ENCODE peak calls at places on chromosomes 12 and 14, in ten cellular contexts. T is astrocyte, C is BE2C, E is tibial artery, S is K562, X is fibroblast of pulmonary artery, K is mammary epithelial cell, Q is HL-60, F is kidney epithelial cell, I is left ventricle myocardium inferior. R is an unnamed sample.

GRCh38 chr12:46546634-46547273 is 174.2 kb upstream of the SLC38A2 start:
- DNase-seq in S (no peak), Q (no peak), C (no peak), I (no peak), F (no peak), K (peak), E (no peak), T (peak), X (no peak), R (peak)

GRCh38 chr14:36065831-36066230 is 110.7 kb downstream of the PTCSC3 start:
- DNase-seq in K (no peak), X (no peak), I (no peak), T (no peak), F (no peak), E (no peak), Q (no peak), S (no peak), C (no peak), R (no peak)

GRCh38 chr12:28851781-28852180 is 297.3 kb upstream of the FAR2 start:
- DNase-seq in T (peak), K (no peak), I (no peak), F (peak), X (no peak), S (no peak), E (no peak), C (no peak), Q (no peak), R (no peak)

GRCh38 chr12:109439181-109439580 is 37.9 kb downstream of the KCTD10 start:
- DNase-seq in I (no peak), F (no peak), E (no peak), Q (no peak), C (no peak), S (no peak), T (no peak), K (no peak), X (no peak), R (no peak)

GRCh38 chr12:58529114-58529665 is 391.1 kb downstream of the LRIG3 start:
- DNase-seq in C (no peak), K (peak), X (peak), F (no peak), S (no peak), T (peak), I (no peak), E (no peak), Q (no peak), R (peak)

GRCh38 chr14:72801381-72801812 is 92.5 kb downstream of the DPF3 start:
- DNase-seq in S (no peak), K (peak), E (no peak), T (peak), Q (no peak), I (no peak), F (peak), X (peak), C (no peak), R (peak)

GRCh38 chr12:101794574-101794973 is 36.2 kb downstream of the GNPTAB start:
- DNase-seq in X (no peak), C (no peak), I (no peak), K (no peak), Q (no peak), F (no peak), T (no peak), S (no peak), E (no peak), R (no peak)

GRCh38 chr14:32560213-32560857 is 231.2 kb downstream of the AKAP6 start:
- DNase-seq in F (peak), K (peak), I (no peak), T (peak), Q (peak), S (peak), C (peak), X (peak), E (peak), R (peak)

GRCh38 chr14:76050797-76051392 is 65.3 kb downstream of the IFT43 start:
- DNase-seq in E (peak), X (peak), K (peak), Q (peak), T (peak), F (peak), I (no peak), C (peak), S (peak), R (peak)

GRCh38 chr12:111767362-111768158 is 827 bp downstream of the ALDH2 start:
- DNase-seq in I (no peak), T (peak), Q (no peak), C (peak), F (no peak), K (no peak), X (no peak), S (no peak), E (no peak), R (peak)

GRCh38 chr14:93223565-93223964 is 16.5 kb downstream of the UBR7 start:
- DNase-seq in X (no peak), F (no peak), T (no peak), C (no peak), I (no peak), K (no peak), S (no peak), E (no peak), Q (no peak), R (no peak)

GRCh38 chr14:69719501-69719951 is 47.4 kb upstream of the SRSF5 start:
- DNase-seq in Q (no peak), I (peak), S (no peak), F (peak), X (peak), T (peak), K (peak), E (peak), C (no peak), R (peak)

GRCh38 chr14:101062065-101062450 is 158.5 kb upstream of the RTL1 start:
- DNase-seq in I (no peak), S (no peak), T (no peak), X (no peak), Q (no peak), C (peak), F (no peak), E (no peak), K (no peak), R (no peak)

GRCh38 chr12:108446766-108447165 is 68.3 kb upstream of the FICD start:
- DNase-seq in F (no peak), E (no peak), S (no peak), Q (no peak), I (peak), X (peak), C (no peak), K (peak), T (no peak), R (peak)

GRCh38 chr12:96208801-96209534 is 14.8 kb downstream of the ELK3 start:
- DNase-seq in I (no peak), Q (no peak), F (no peak), K (no peak), C (no peak), X (peak), T (no peak), E (no peak), S (no peak), R (peak)

GRCh38 chr14:92783813-92784431 is 10.2 kb upstream of the GOLGA5 start:
- DNase-seq in I (no peak), T (peak), X (peak), K (peak), E (peak), S (peak), C (peak), Q (no peak), F (no peak), R (peak)

GRCh38 chr12:106248177-106248848 is 493 bp upstream of the CKAP4 start:
- DNase-seq in I (peak), F (no peak), C (peak), E (peak), X (peak), K (peak), S (no peak), Q (no peak), T (peak), R (peak)

GRCh38 chr12:5204271-5204670 is 160.6 kb downstream of the KCNA5 start:
- DNase-seq in E (no peak), I (no peak), Q (no peak), T (no peak), F (no peak), C (no peak), S (no peak), K (peak), X (no peak), R (no peak)

GRCh38 chr14:103078420-103078749 is 5.6 kb upstream of the LBHD2 start:
- DNase-seq in Q (peak), T (peak), I (peak), F (no peak), K (peak), E (peak), S (peak), X (peak), C (peak), R (peak)

GRCh38 chr12:23193552-23193951 is 568.6 kb downstream of the ETNK1 start:
- DNase-seq in C (no peak), E (no peak), T (no peak), I (no peak), Q (no peak), S (no peak), F (no peak), K (no peak), X (no peak), R (no peak)

GRCh38 chr12:68334136-68334535 is 2.0 kb upstream of the MDM1 start:
- DNase-seq in T (no peak), K (no peak), S (no peak), I (no peak), E (no peak), Q (no peak), F (no peak), X (no peak), C (no peak), R (no peak)

GRCh38 chr12:76029982-76030377 is 1.6 kb downstream of the PHLDA1 start:
- DNase-seq in I (no peak), K (peak), F (no peak), S (no peak), C (no peak), Q (no peak), T (no peak), E (no peak), X (peak), R (peak)

GRCh38 chr14:101973356-101973755 is 9.0 kb downstream of the DYNC1H1 start:
- DNase-seq in X (no peak), I (no peak), Q (no peak), F (no peak), K (no peak), S (no peak), C (no peak), E (no peak), T (no peak), R (no peak)

GRCh38 chr14:97453991-97454390 is 656.8 kb downstream of the VRK1 start:
- DNase-seq in Q (no peak), F (no peak), X (no peak), S (no peak), C (no peak), K (no peak), T (no peak), E (no peak), I (no peak), R (no peak)

GRCh38 chr14:92427096-92427495 is 86.5 kb upstream of the RIN3 start:
- DNase-seq in X (no peak), T (no peak), F (no peak), C (no peak), Q (no peak), K (no peak), S (no peak), E (no peak), I (no peak), R (no peak)

GRCh38 chr12:58710896-58711295 is 209.4 kb downstream of the LRIG3 start:
- DNase-seq in K (no peak), I (no peak), S (no peak), F (no peak), E (no peak), T (no peak), C (no peak), Q (no peak), X (no peak), R (no peak)

GRCh38 chr12:81644503-81644902 is 114.6 kb downstream of the PPFIA2 start:
- DNase-seq in F (peak), C (no peak), E (no peak), Q (peak), S (no peak), I (no peak), K (peak), X (peak), T (peak), R (peak)

GRCh38 chr14:75783602-75784313 is 122.7 kb downstream of the TTLL5 start:
- DNase-seq in K (no peak), T (no peak), C (no peak), I (no peak), E (no peak), F (no peak), Q (no peak), S (no peak), X (no peak), R (no peak)

GRCh38 chr14:33916663-33917565 is 34.0 kb downstream of the EGLN3 start:
- DNase-seq in Q (no peak), C (peak), I (no peak), T (peak), E (no peak), F (no peak), K (peak), S (peak), X (peak), R (peak)

GRCh38 chr12:108772247-108772646 is 40.9 kb upstream of the CORO1C start:
- DNase-seq in X (no peak), F (no peak), C (no peak), E (no peak), K (no peak), S (peak), I (peak), T (no peak), Q (no peak), R (no peak)

GRCh38 chr12:96907681-96908163 is 665 bp downstream of the NEDD1 start:
- DNase-seq in I (no peak), X (peak), Q (no peak), K (peak), F (no peak), T (peak), E (no peak), S (peak), C (peak), R (peak)

GRCh38 chr12:107134558-107134957 is 41.2 kb upstream of the CRY1 start:
- DNase-seq in K (no peak), S (peak), E (no peak), I (no peak), C (peak), F (no peak), T (no peak), Q (peak), X (no peak), R (no peak)

GRCh38 chr14:91415794-91416743 is 1.6 kb downstream of the CCDC88C start:
- DNase-seq in Q (no peak), E (no peak), F (peak), K (no peak), S (no peak), C (no peak), I (no peak), T (no peak), X (no peak), R (no peak)

GRCh38 chr14:57066463-57066862 is 202.2 kb downstream of the EXOC5 start:
- DNase-seq in S (no peak), I (no peak), T (no peak), X (no peak), E (no peak), K (no peak), F (no peak), C (no peak), Q (no peak), R (no peak)
- H3K4me3 ChIP-seq in S (no peak), I (no peak), T (no peak), X (no peak), E (no peak), K (no peak), F (no peak), C (no peak), Q (no peak), R (no peak)

GRCh38 chr14:68718033-68718725 is 74.7 kb downstream of the ZFP36L1 start:
- DNase-seq in T (no peak), F (no peak), Q (no peak), S (no peak), K (no peak), C (no peak), E (no peak), X (no peak), I (no peak), R (peak)
- TF ChIP-seq CTCF in T (peak), F (peak), Q (no peak), S (no peak), K (peak), C (peak), E (no peak), X (peak), I (no peak), R (peak)

GRCh38 chr12:42145552-42146215 is 1.0 kb upstream of the GXYLT1 start:
- DNase-seq in S (peak), C (no peak), X (no peak), Q (no peak), E (no peak), F (no peak), T (no peak), K (no peak), I (no peak), R (peak)
- H3K4me3 ChIP-seq in S (peak), C (no peak), X (no peak), Q (no peak), E (no peak), F (no peak), T (peak), K (no peak), I (peak), R (no peak)

DNA sequence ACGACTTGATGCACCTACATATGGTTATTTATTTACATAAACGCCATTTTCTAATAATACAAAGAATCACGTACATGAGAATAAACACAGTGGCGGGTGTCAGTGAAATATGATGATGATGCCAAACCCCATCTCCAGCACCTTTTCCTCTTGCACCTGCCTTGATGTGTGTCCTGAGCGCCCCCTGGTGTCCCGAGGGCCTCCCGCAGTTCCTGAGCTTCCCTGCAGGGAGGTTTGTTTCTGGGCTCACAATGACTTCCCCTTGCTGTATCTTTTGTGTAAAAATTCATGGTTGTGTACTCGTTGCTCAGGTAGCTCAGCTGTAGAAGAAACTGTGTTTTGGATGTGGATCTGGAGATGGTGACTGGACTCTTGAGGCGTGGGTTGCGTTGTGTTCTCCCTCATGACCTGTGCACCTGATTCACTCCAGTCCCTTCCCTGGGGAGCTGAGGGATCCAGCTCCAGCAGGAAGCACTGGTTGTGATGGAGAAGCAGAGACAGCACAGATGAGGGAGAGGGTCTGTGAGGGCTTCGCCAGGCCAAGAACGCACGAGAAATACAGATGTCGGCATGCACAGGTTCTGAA is 1037.8 kb downstream of the TMEM121 start:
- DNase-seq in F (no peak), I (no peak), S (peak), X (no peak), E (no peak), K (no peak), C (peak), Q (peak), T (no peak), R (no peak)
- TF ChIP-seq CTCF in F (peak), I (no peak), S (peak), X (no peak), E (no peak), K (peak), C (peak), Q (peak), T (no peak), R (peak)

GRCh38 chr12:2053675-2054070 is 886 bp downstream of the CACNA1C start:
- DNase-seq in T (no peak), X (no peak), Q (no peak), I (peak), S (no peak), K (no peak), E (no peak), C (no peak), F (no peak), R (no peak)
- H3K4me3 ChIP-seq in T (peak), X (no peak), Q (no peak), I (peak), S (no peak), K (no peak), E (peak), C (peak), F (no peak), R (peak)

GRCh38 chr14:20866963-20867362 is 24.2 kb upstream of the RNASE3 start:
- DNase-seq in S (no peak), F (no peak), Q (no peak), X (peak), C (no peak), I (no peak), T (no peak), E (no peak), K (peak), R (peak)
- TF ChIP-seq CTCF in S (peak), F (peak), Q (no peak), X (peak), C (peak), I (peak), T (peak), E (no peak), K (peak), R (peak)

GRCh38 chr14:30270200-30271161 is 288.5 kb upstream of the G2E3 start:
- DNase-seq in S (peak), X (peak), Q (peak), I (peak), E (peak), F (peak), K (peak), C (peak), T (peak), R (peak)
- H3K4me3 ChIP-seq in S (peak), X (peak), Q (no peak), I (peak), E (peak), F (peak), K (no peak), C (peak), T (peak), R (peak)

R was measured in choroid plexus epithelial cell.